ENCODE peak calls at places on chromosomes 13 and 19, in nine cellular contexts. P is ovary, G is right lobe of liver, E is transverse colon, R is IMR-90, B is K562, Z is breast epithelium, J is heart left ventricle, S is stomach. V is an unnamed sample.

GRCh38 chr13:28718186-28718537 is 608 bp downstream of the SLC46A3 start:
- DNase-seq in B (no peak), E (no peak), R (peak), S (no peak), P (no peak), Z (no peak), J (no peak), G (no peak), V (peak)

GRCh38 chr13:51924756-51925544 is 63.2 kb downstream of the CCDC70 start:
- DNase-seq in Z (no peak), S (no peak), R (no peak), G (no peak), J (no peak), B (no peak), P (no peak), E (no peak), V (no peak)

GRCh38 chr19:48442116-48443035 is 3.4 kb upstream of the GRWD1 start:
- DNase-seq in J (no peak), Z (no peak), G (no peak), E (no peak), R (no peak), B (no peak), S (no peak), P (no peak), V (peak)

GRCh38 chr13:108728370-108728769 is 99.0 kb downstream of the MYO16 start:
- DNase-seq in R (no peak), P (no peak), J (no peak), G (no peak), E (no peak), B (peak), Z (no peak), S (no peak), V (peak)

GRCh38 chr19:16584825-16585801 is 12.9 kb upstream of the SLC35E1 start:
- DNase-seq in S (no peak), E (no peak), Z (no peak), B (peak), J (no peak), P (no peak), R (no peak), G (no peak), V (peak)

GRCh38 chr19:7597689-7598088 is 2.0 kb downstream of the CAMSAP3 start:
- DNase-seq in R (no peak), E (no peak), S (peak), J (no peak), B (no peak), Z (no peak), P (no peak), G (no peak), V (no peak)

GRCh38 chr13:21691500-21691899 is 20.6 kb downstream of the FGF9 start:
- DNase-seq in R (no peak), J (no peak), P (no peak), E (no peak), B (no peak), Z (no peak), G (no peak), S (no peak), V (no peak)

GRCh38 chr13:42170029-42170428 is 101.9 kb upstream of the AKAP11 start:
- DNase-seq in G (no peak), Z (no peak), E (no peak), P (no peak), J (no peak), R (no peak), S (no peak), B (no peak), V (no peak)

GRCh38 chr19:38433268-38433733 is at the start of gene RYR1:
- DNase-seq in Z (peak), P (no peak), B (peak), R (no peak), E (peak), J (peak), S (peak), G (no peak), V (peak)

GRCh38 chr19:572891-573825 is 762 bp downstream of the BSG start:
- DNase-seq in G (peak), J (peak), B (peak), R (peak), E (peak), Z (peak), S (peak), P (peak), V (peak)

GRCh38 chr19:58227964-58228583 is 640 bp upstream of the ZNF544 start:
- DNase-seq in E (no peak), S (no peak), R (no peak), G (no peak), J (no peak), B (no peak), P (no peak), Z (no peak), V (peak)

GRCh38 chr19:39514840-39515550 is at the start of gene SELENOV:
- DNase-seq in B (peak), S (no peak), E (no peak), Z (no peak), P (no peak), J (no peak), G (no peak), R (no peak), V (no peak)

GRCh38 chr19:38693380-38694223 is 46.2 kb downstream of the ACTN4 start:
- DNase-seq in G (no peak), E (peak), Z (peak), P (no peak), S (no peak), B (no peak), J (no peak), R (peak), V (peak)

GRCh38 chr19:41862445-41862986 is 2.5 kb downstream of the RPS19 start:
- DNase-seq in R (no peak), G (no peak), Z (no peak), J (no peak), B (no peak), P (no peak), S (no peak), E (no peak), V (no peak)

GRCh38 chr19:30272554-30272953 is 99.6 kb upstream of the ZNF536 start:
- DNase-seq in Z (no peak), P (no peak), G (no peak), E (no peak), R (no peak), B (no peak), J (no peak), S (no peak), V (no peak)

GRCh38 chr19:8304841-8305621 is 3.1 kb downstream of the CD320 start:
- DNase-seq in J (peak), Z (peak), G (peak), E (peak), B (peak), R (no peak), S (peak), P (peak), V (peak)

GRCh38 chr19:3065675-3066357 is 3.5 kb upstream of the TLE5 start:
- DNase-seq in B (no peak), Z (no peak), E (peak), R (no peak), S (peak), J (no peak), P (no peak), G (no peak), V (no peak)

GRCh38 chr19:53809518-53810186 is 14.5 kb downstream of the NLRP12 start:
- DNase-seq in J (no peak), E (no peak), P (no peak), R (no peak), G (no peak), Z (no peak), S (no peak), B (peak), V (peak)

GRCh38 chr19:41439441-41440222 is at the start of gene DMAC2:
- DNase-seq in S (peak), P (peak), E (peak), R (peak), B (peak), G (peak), Z (peak), J (peak), V (peak)

GRCh38 chr13:34001357-34001756 is 183.4 kb downstream of the RFC3 start:
- DNase-seq in B (no peak), J (peak), S (no peak), G (no peak), R (no peak), P (no peak), Z (no peak), E (no peak), V (no peak)

GRCh38 chr19:5968431-5969373 is 9.2 kb downstream of the RANBP3 start:
- DNase-seq in S (no peak), B (no peak), P (no peak), R (no peak), Z (no peak), J (no peak), G (no peak), E (no peak), V (no peak)

GRCh38 chr19:50500060-50500752 is 10.8 kb downstream of the JOSD2 start:
- DNase-seq in E (no peak), S (no peak), R (no peak), B (peak), P (no peak), G (no peak), Z (no peak), J (peak), V (peak)

GRCh38 chr19:8510589-8511115 is 3.3 kb downstream of the ZNF414 start:
- DNase-seq in G (no peak), J (no peak), S (no peak), Z (no peak), P (no peak), B (no peak), R (no peak), E (no peak), V (no peak)

GRCh38 chr19:2969104-2969504 is 8.3 kb upstream of the TLE6 start:
- DNase-seq in R (no peak), J (peak), P (peak), Z (no peak), E (peak), B (peak), G (peak), S (peak), V (no peak)

GRCh38 chr13:28324181-28324789 is 170.6 kb downstream of the FLT1 start:
- DNase-seq in G (peak), R (peak), B (peak), S (peak), J (peak), E (peak), Z (no peak), P (no peak), V (peak)

GRCh38 chr13:44311011-44311481 is 62.6 kb upstream of the SERP2 start:
- DNase-seq in S (peak), G (no peak), B (no peak), R (peak), P (no peak), E (no peak), J (peak), Z (peak), V (no peak)

GRCh38 chr19:5017235-5017634 is 48.3 kb downstream of the KDM4B start:
- DNase-seq in S (no peak), P (no peak), E (no peak), Z (no peak), B (no peak), J (no peak), R (no peak), G (no peak), V (no peak)

GRCh38 chr13:90107658-90108057 is 1239.8 kb upstream of the MIR17HG start:
- DNase-seq in P (no peak), J (no peak), E (peak), R (no peak), Z (no peak), S (no peak), G (no peak), B (no peak), V (no peak)

GRCh38 chr19:4768934-4769777 is 22.4 kb upstream of the FEM1A start:
- DNase-seq in Z (peak), J (peak), B (peak), E (peak), R (peak), G (peak), P (peak), S (peak), V (peak)

GRCh38 chr19:44905437-44906160 is at the start of gene APOE:
- DNase-seq in J (no peak), S (no peak), P (peak), Z (peak), B (peak), R (no peak), G (peak), E (peak), V (no peak)

GRCh38 chr13:61600360-61601033 is 184.8 kb upstream of the PCDH20 start:
- DNase-seq in E (no peak), J (no peak), P (no peak), B (no peak), Z (no peak), R (no peak), S (no peak), G (peak), V (no peak)

GRCh38 chr13:51556740-51557139 is 27.5 kb upstream of the WDFY2 start:
- DNase-seq in J (no peak), R (no peak), S (no peak), E (no peak), Z (no peak), B (no peak), G (no peak), P (no peak), V (no peak)

GRCh38 chr13:114073881-114074551 is 58.4 kb downstream of the RASA3 start:
- DNase-seq in P (no peak), G (peak), B (no peak), S (no peak), E (no peak), J (no peak), Z (no peak), R (no peak), V (no peak)

DNA sequence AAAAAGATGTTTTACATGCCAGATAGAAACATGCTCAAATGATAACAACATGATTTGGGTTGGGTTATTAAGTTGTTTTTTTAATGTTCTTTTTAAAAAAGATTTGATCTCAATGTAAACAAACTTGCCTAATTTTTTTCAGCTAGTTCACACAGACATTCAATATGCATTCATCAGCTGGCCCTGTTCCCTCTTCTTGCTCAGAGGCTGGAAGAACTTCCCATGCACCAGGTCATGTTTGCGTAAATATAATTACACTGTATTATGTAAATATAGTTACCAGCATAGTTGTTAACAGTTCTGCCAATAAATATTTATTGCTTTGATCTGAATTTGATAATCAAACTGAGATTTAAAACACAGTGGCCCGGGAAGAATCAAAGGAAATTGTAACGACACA is 70.6 kb downstream of the ATP11A start:
- DNase-seq in S (no peak), E (no peak), Z (no peak), J (no peak), B (no peak), P (no peak), R (peak), G (no peak), V (no peak)
- H3K4me3 ChIP-seq in S (peak), E (no peak), Z (no peak), J (peak), B (no peak), P (no peak), R (no peak), G (no peak), V (no peak)

GRCh38 chr13:25084101-25084500 is 11.8 kb upstream of the PABPC3 start:
- DNase-seq in R (no peak), E (no peak), S (no peak), Z (no peak), G (no peak), J (no peak), P (no peak), B (no peak), V (no peak)

GRCh38 chr13:25080773-25081172 is 15.2 kb upstream of the PABPC3 start:
- DNase-seq in G (no peak), E (no peak), S (no peak), R (no peak), P (no peak), B (peak), Z (no peak), J (no peak), V (peak)

GRCh38 chr13:25088562-25089221 is 7.2 kb upstream of the PABPC3 start:
- DNase-seq in J (no peak), R (no peak), Z (no peak), G (no peak), E (no peak), S (no peak), P (no peak), B (no peak), V (no peak)

DNA sequence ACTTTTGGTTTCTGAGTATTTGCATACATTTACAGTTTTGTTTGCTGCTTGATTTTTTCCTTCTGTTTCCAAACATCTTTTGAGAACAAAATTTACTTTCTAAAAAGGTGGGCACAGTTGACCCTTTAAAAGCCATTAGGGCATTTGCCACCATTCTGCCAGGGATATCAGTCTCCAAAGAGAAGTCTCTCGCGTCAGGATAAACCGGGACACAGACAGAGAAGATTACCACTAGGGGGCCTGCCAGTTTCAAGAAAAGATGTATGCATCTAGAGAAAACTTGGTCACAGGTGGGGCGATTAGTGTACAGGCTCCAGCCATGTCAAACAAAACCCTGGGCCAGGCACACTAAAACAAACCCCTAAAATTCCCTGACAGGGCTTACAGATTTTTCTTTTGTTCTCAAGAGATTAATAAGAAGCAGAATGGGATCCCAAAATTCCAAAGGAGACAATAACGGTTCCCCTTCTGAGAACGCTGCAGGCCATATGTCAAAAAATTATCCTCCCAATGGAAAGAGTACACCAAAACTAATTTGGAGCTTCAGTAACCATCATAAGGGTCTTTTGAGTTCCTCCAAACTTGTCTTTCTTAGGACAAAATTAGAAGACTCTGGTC is 10.7 kb upstream of the PABPC3 start:
- DNase-seq in B (no peak), S (peak), G (no peak), Z (no peak), J (no peak), P (no peak), R (peak), E (peak), V (peak)
- TF ChIP-seq CTCF in B (peak), S (peak), G (peak), Z (peak), J (peak), P (no peak), R (peak), E (peak), V (peak)

GRCh38 chr19:11437955-11438354 is 2.5 kb downstream of the PRKCSH start:
- DNase-seq in S (no peak), Z (no peak), B (no peak), E (peak), G (no peak), J (no peak), P (no peak), R (no peak), V (no peak)

GRCh38 chr19:11435833-11436313 is 438 bp downstream of the PRKCSH start:
- DNase-seq in E (peak), R (peak), B (peak), S (no peak), G (no peak), J (no peak), Z (no peak), P (no peak), V (peak)

GRCh38 chr19:11434703-11435056 is 241 bp downstream of the ODAD3 start:
- DNase-seq in S (no peak), Z (no peak), G (no peak), P (no peak), J (no peak), R (no peak), B (no peak), E (no peak), V (no peak)

DNA sequence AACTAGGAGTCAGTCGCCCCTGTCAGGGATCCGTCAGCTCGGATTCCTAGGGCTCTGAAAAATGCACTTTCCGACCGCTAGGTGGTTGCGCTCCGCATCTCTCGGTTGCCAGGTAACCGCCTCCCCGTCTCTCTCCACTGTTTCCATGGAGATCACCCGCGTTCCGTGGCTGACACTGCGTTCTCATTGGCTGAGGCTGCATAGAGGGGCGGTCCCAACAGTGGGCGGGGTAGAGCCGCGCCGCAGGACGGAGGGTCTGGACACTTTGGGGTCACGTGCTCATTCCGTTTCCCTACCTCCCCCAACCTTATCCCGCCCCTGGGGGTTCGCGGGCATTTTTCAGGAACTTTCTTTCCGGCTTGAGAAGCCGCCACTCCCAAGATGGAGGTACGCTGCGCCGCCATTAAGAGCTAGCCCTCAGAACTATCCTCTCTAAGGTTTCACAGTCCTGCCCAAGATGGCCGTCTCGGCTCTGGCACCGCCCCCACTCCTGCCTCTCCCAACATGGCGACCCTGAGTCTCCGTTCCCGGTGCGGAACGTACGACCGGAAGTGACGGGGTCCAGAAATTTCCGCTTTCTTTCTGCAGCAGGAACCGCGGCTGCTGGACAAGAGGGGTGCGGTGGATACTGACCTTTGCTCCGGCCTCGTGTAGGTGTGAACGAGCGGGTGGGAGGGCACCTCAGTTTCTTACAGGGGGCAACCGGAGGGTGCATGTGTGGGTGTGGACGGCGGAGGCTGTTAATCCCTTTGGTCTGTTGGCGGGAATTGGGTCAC is at the start of the genes ODAD3 and PRKCSH:
- DNase-seq in E (peak), J (peak), G (peak), S (peak), R (peak), Z (peak), B (peak), P (peak), V (peak)
- TF ChIP-seq POLR2A in E (peak), J (no peak), G (peak), S (no peak), R (no peak), Z (no peak), B (peak), P (no peak), V (peak)

GRCh38 chr13:98896083-98896867 is 81.6 kb downstream of the DOCK9 start:
- DNase-seq in J (no peak), P (no peak), S (no peak), B (no peak), R (no peak), G (no peak), Z (no peak), E (no peak), V (no peak)

GRCh38 chr13:98897706-98898105 is 80.2 kb downstream of the DOCK9 start:
- DNase-seq in R (no peak), G (no peak), E (no peak), B (no peak), Z (no peak), S (no peak), J (no peak), P (no peak), V (no peak)

GRCh38 chr13:98900442-98900841 is 77.4 kb downstream of the DOCK9 start:
- DNase-seq in G (no peak), E (no peak), J (no peak), P (no peak), B (no peak), R (no peak), Z (no peak), S (no peak), V (no peak)

GRCh38 chr13:98893361-98893760 is 84.5 kb downstream of the DOCK9 start:
- DNase-seq in Z (no peak), B (no peak), R (no peak), G (no peak), P (no peak), S (no peak), E (no peak), J (no peak), V (no peak)

DNA sequence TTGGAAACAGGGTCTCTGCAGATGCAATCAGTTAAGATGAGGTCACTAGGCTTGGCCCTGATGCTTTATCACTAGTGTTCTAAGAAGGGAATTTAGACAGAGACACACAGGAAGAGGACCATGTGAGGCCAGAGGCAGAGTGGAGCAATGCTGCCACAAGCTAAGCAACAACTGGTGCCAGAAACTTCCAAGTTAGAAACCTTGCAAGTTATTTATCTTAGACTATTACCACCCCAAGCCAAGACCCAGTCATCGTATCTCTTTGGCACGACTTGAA is 81.1 kb downstream of the DOCK9 start:
- DNase-seq in J (no peak), S (no peak), E (no peak), B (no peak), Z (no peak), P (no peak), R (no peak), G (no peak), V (no peak)
- H3K4me3 ChIP-seq in J (no peak), S (no peak), E (no peak), B (no peak), Z (no peak), P (no peak), R (no peak), G (no peak), V (no peak)

V was measured in NB4.